ENCODE peak calls at places on chromosomes 16 and 17, in five cellular contexts. Z is naive thymus-derived CD4-positive, alpha-beta T cell; N is CD8-positive, alpha-beta memory T cell; U is psoas muscle; Q is body of pancreas. R is an unnamed sample.

GRCh38 chr17:75288784-75289121 is 480 bp downstream of the SLC25A19 start:
- DNase-seq in Z (peak; percentile 38), U (peak; percentile 38), Q (no peak), N (peak; percentile 63), R (no peak)

GRCh38 chr17:68175416-68175815 is 72.4 kb upstream of the AMZ2 start:
- DNase-seq in N (no peak), Q (no peak), U (no peak), Z (no peak), R (no peak)

GRCh38 chr17:69539781-69540319 is 125.4 kb downstream of the MAP2K6 start:
- DNase-seq in Z (no peak), Q (no peak), N (no peak), U (no peak), R (peak; percentile 88)

GRCh38 chr16:87263418-87264052 is 53.7 kb downstream of the C16orf95 start:
- DNase-seq in Q (no peak), N (no peak), U (no peak), Z (no peak), R (peak; percentile 17)

GRCh38 chr16:49276646-49277385 is 4.8 kb downstream of the CBLN1 start:
- DNase-seq in Q (no peak), U (no peak), N (no peak), Z (no peak), R (no peak)

GRCh38 chr17:58703137-58703846 is 10.9 kb downstream of the RAD51C start:
- DNase-seq in Q (no peak), U (no peak), N (no peak), Z (no peak), R (peak; percentile 45)

GRCh38 chr16:66376577-66377326 is 10.3 kb downstream of the CDH5 start:
- DNase-seq in N (no peak), U (no peak), Q (no peak), Z (no peak), R (no peak)

GRCh38 chr16:23520500-23520899 is 10.2 kb upstream of the GGA2 start:
- DNase-seq in Q (no peak), N (no peak), U (no peak), Z (no peak), R (no peak)

GRCh38 chr17:46154151-46154816 is 38.9 kb downstream of the KANSL1 start:
- DNase-seq in Z (no peak), N (no peak), Q (no peak), U (no peak), R (no peak)

GRCh38 chr16:9092282-9092962 is 978 bp downstream of the HAPSTR1 start:
- DNase-seq in Z (peak; percentile 48), Q (peak; percentile 48), N (peak; percentile 74), U (peak; percentile 48), R (peak; percentile 25)

GRCh38 chr16:85321856-85322271 is 209.6 kb upstream of the CIBAR2 start:
- DNase-seq in Z (no peak), U (peak; percentile 98), Q (peak; percentile 94), N (no peak), R (peak; percentile 93)

GRCh38 chr16:75249441-75249840 is 2.0 kb downstream of the BCAR1 start:
- DNase-seq in U (no peak), N (no peak), Z (no peak), Q (no peak), R (no peak)
- H3K4me3 ChIP-seq in U (peak overlapping the region; percentile 78), N (no peak overlapping the region), Z (no peak overlapping the region), Q (no peak overlapping the region), R (peak overlapping the region; percentile 85)

GRCh38 chr17:28644782-28645575 is at the start of gene BLTP2:
- DNase-seq in N (peak; percentile 97), Q (peak; percentile 96), U (peak; percentile 97), Z (peak; percentile 89), R (peak; percentile 93)

GRCh38 chr17:28643979-28644781 is 778 bp downstream of the BLTP2 start:
- DNase-seq in Q (peak; percentile 54), Z (peak; percentile 8), U (peak; percentile 42), N (no peak), R (peak; percentile 50)

GRCh38 chr17:28645576-28645939 is 600 bp upstream of the BLTP2 start:
- DNase-seq in U (no peak), N (no peak), Q (no peak), Z (no peak), R (no peak)

GRCh38 chr17:28648698-28649097 is 3.7 kb upstream of the BLTP2 start:
- DNase-seq in Z (no peak), U (no peak), N (no peak), Q (no peak), R (no peak)

GRCh38 chr17:28646039-28646754 is 1.2 kb upstream of the BLTP2 start:
- DNase-seq in U (no peak), Q (peak; percentile 19), Z (no peak), N (no peak), R (no peak)
- H3K4me3 ChIP-seq in U (peak overlapping the region; percentile 87), Q (no peak overlapping the region), Z (peak overlapping the region; percentile 87), N (peak overlapping the region; percentile 82), R (no peak overlapping the region)

GRCh38 chr17:57518587-57519118 is 226.4 kb downstream of the CCDC182 start:
- DNase-seq in U (no peak), Z (no peak), N (no peak), Q (no peak), R (no peak)
- H3K4me3 ChIP-seq in U (no peak overlapping the region), Z (no peak overlapping the region), N (no peak overlapping the region), Q (no peak overlapping the region), R (no peak overlapping the region)

GRCh38 chr16:4101421-4102275 is 14.6 kb downstream of the ADCY9 start:
- DNase-seq in Z (no peak), Q (no peak), U (peak; percentile 36), N (no peak), R (no peak)
- H3K4me3 ChIP-seq in Z (no peak overlapping the region), Q (no peak overlapping the region), U (no peak overlapping the region), N (no peak overlapping the region), R (no peak overlapping the region)

DNA sequence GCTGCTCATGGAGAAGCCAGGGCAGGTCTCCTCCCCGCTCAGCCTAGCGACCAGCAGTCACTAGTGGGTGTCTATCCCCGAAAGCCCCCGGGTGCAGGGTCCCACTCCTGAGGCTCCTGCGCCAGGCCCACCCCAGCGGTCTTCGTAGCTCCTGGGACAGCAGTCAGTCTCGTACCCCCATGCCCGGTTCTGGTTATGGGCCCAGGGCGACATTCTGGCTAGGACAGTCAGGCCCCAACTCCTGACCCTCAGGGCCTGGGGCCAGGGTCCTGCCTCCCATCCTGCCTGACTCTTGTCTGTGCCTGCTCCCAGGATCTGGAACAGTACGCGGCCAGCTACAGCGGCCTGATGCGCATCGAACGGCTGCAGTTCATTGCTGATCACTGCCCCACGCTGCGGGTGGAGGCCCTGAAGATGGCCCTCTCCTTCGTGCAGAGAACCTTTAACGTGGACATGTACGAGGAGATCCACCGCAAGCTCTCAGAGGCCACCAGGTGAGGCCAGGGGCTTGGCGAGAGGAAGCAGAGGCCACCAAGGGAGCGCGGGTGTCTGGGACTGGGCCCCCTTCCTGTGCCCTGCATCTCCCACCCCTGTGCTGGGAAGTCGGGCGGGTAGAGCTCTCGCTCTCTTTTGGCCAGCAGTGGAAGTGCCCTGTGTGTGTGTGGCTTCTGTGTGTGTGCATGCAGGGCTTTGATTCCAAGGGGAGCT is 2.0 kb downstream of the GPS1 start:
- DNase-seq in Q (no peak), N (no peak), U (peak; percentile 10), Z (no peak), R (no peak)
- H3K4me3 ChIP-seq in Q (no peak overlapping the region), N (no peak overlapping the region), U (no peak overlapping the region), Z (no peak overlapping the region), R (no peak overlapping the region)

GRCh38 chr17:78289802-78290363 is 58.5 kb downstream of the TMEM235 start:
- DNase-seq in Q (peak; percentile 78), Z (peak; percentile 65), N (peak; percentile 81), U (peak; percentile 73), R (peak; percentile 93)

GRCh38 chr17:78294356-78294755 is 62.9 kb downstream of the TMEM235 start:
- DNase-seq in U (no peak), Q (no peak), Z (no peak), N (no peak), R (no peak)

GRCh38 chr17:78290671-78291070 is 59.2 kb downstream of the TMEM235 start:
- DNase-seq in Q (no peak), N (no peak), U (no peak), Z (no peak), R (no peak)

GRCh38 chr17:78293896-78294295 is 62.5 kb downstream of the TMEM235 start:
- DNase-seq in U (no peak), N (no peak), Z (no peak), Q (no peak), R (no peak)

DNA sequence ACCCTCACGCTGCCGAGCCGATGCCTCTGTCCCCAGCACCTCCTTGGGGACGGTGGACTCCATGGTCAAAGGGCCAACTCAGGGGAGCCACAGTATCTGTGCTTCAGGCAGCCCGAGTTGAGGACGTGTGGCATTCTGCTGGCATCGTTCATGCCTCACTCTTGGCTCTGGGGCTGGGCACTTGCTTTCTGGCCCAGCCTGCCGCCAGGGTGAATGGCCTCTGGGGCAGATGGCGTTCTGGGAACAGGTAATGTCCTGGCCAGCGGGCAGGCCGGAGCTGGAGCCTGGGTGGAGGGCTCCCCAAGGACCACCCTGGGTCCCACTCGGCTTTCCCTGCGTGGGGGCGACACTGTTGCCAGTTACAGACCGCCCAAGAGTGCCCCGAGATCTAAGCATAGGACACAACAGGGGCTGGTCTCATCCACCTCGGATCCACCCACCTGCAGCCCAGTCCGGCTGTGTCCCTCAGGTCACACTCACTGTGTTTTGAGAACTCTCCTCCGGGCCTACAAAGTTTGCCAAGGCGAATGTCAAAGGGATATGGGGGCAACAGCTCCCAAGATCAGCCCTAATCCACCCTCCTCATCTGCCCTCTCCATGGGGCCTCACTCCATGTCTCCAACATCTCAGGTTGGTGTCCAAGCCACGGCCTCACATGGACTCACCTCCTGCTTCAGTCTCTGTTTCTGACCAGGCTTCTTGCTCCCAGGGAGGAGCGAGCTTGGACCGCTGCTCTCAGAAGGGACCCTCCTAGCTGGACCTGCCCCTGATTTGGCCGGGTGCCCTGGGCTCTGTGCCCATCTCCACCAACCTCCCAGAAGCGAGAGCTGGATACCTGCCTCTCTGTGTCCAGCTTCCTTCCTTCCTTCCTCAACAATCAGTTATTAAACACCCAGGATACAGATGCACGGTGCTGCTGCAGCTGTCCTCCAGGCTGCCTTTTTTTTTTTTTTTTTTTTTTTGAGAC is 60.8 kb downstream of the TMEM235 start:
- DNase-seq in N (no peak), Z (no peak), Q (no peak), U (no peak), R (no peak)
- H3K4me3 ChIP-seq in N (no peak overlapping the region), Z (no peak overlapping the region), Q (no peak overlapping the region), U (no peak overlapping the region), R (no peak overlapping the region)

DNA sequence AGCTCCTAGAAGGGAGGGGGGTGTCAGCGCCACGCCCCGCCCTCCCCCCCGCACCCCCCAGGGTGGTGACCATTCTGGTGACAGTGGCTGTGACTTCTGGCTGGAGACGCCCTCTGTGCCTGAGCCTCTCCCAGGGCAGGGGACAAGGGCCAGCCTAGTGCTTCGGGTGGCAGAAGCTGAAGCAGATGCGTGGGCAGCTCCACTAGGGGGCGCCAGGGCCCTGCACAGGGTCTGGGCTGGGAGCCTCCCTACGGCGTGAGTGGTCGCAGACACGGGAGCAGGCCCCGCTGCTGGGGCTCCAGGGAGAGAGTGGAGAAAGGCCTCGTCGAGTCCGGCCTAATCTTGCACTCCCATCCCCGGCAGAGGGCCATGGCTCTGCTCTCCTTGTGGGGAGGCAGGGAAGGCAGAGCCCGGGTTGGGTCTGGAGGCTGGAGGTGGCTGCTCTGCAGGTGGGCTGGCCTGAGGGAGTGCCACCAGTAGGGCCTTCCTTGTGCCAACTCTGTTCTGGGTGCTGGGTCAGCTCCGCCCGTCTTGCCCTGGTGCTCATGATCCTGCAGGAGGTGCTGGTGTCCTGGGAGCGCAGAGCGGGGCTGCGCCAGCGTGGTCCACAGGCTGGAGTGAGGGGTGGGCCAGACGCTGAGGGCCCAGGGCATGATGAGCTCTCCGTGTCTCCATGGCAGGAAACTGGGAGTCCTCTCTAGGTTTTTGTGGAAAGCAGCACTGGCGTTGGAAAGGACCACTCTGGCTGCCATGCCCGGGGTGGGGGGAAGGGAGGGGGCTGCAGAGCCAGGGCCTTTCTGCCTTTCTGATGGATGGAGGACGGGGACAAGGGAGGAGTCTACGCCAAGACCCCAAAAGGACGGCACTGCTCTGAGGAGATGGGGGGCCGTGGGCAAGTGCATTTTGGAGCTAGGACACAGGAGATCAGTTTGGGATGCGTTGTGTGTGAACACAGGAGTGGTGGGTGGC is 2.5 kb downstream of the CENPX start:
- DNase-seq in Z (no peak), N (peak; percentile 73), U (peak; percentile 68), Q (peak; percentile 56), R (peak; percentile 41)
- H3K4me3 ChIP-seq in Z (no peak overlapping the region), N (no peak overlapping the region), U (no peak overlapping the region), Q (no peak overlapping the region), R (no peak overlapping the region)